ENCODE peak calls at places on chromosome 19, in seven cellular contexts. One of them, this sample, is unnamed.
A peak's percentile ranks its signal among the peaks of the same experiment; 100 is the strongest.

GRCh38 chr19:46493236-46494114 is 2.2 kb downstream of the PNMA8B start:
- DNase-seq in K562: no peak
- DNase-seq in GM12878: no peak
- DNase-seq in HCT116: no peak
- DNase-seq in SK-N-SH: peak; percentile 23
- DNase-seq in HepG2: no peak
- DNase-seq in H1: peak; percentile 74
- DNase-seq in this sample: no peak

GRCh38 chr19:42252365-42253244 is 2.3 kb downstream of the ERF start:
- DNase-seq in K562: no peak
- DNase-seq in GM12878: no peak
- DNase-seq in HCT116: no peak
- DNase-seq in SK-N-SH: peak; percentile 53
- DNase-seq in HepG2: no peak
- DNase-seq in H1: no peak
- DNase-seq in this sample: no peak

GRCh38 chr19:38784224-38784623 is 4.8 kb upstream of the LGALS7B start:
- DNase-seq in K562: no peak
- DNase-seq in GM12878: no peak
- DNase-seq in HCT116: no peak
- DNase-seq in SK-N-SH: no peak
- DNase-seq in HepG2: peak; percentile 63
- DNase-seq in H1: no peak
- DNase-seq in this sample: no peak

GRCh38 chr19:35037716-35038622 is 3.6 kb upstream of the HPN start:
- DNase-seq in K562: no peak
- DNase-seq in GM12878: peak; percentile 30
- DNase-seq in HCT116: no peak
- DNase-seq in SK-N-SH: peak; percentile 42
- DNase-seq in HepG2: no peak
- DNase-seq in H1: no peak
- DNase-seq in this sample: no peak

GRCh38 chr19:2266183-2266993 is 10.2 kb upstream of the JSRP1 start:
- DNase-seq in K562: peak; percentile 69
- DNase-seq in GM12878: peak; percentile 54
- DNase-seq in HCT116: no peak
- DNase-seq in SK-N-SH: peak; percentile 46
- DNase-seq in HepG2: peak; percentile 58
- DNase-seq in H1: no peak
- DNase-seq in this sample: no peak

GRCh38 chr19:16527971-16528521 is 14.2 kb downstream of the CHERP start:
- DNase-seq in K562: peak; percentile 41
- DNase-seq in GM12878: no peak
- DNase-seq in HCT116: no peak
- DNase-seq in SK-N-SH: peak; percentile 61
- DNase-seq in HepG2: no peak
- DNase-seq in H1: peak; percentile 70
- DNase-seq in this sample: peak; percentile 22

GRCh38 chr19:5952193-5953033 is 25.5 kb downstream of the RANBP3 start:
- DNase-seq in K562: no peak
- DNase-seq in GM12878: no peak
- DNase-seq in HCT116: no peak
- DNase-seq in SK-N-SH: peak; percentile 53
- DNase-seq in HepG2: no peak
- DNase-seq in H1: no peak
- DNase-seq in this sample: no peak

GRCh38 chr19:38095411-38096308 is 128.4 kb downstream of the DPF1 start:
- DNase-seq in K562: peak; percentile 73
- DNase-seq in GM12878: peak; percentile 17
- DNase-seq in HCT116: peak; percentile 40
- DNase-seq in SK-N-SH: peak; percentile 74
- DNase-seq in HepG2: peak; percentile 46
- DNase-seq in H1: peak; percentile 85
- DNase-seq in this sample: peak; percentile 77

GRCh38 chr19:15372891-15373301 is 6.7 kb downstream of the AKAP8 start:
- DNase-seq in K562: no peak
- DNase-seq in GM12878: no peak
- DNase-seq in HCT116: no peak
- DNase-seq in SK-N-SH: peak; percentile 21
- DNase-seq in HepG2: no peak
- DNase-seq in H1: no peak
- DNase-seq in this sample: no peak

GRCh38 chr19:15463865-15464371 is 426 bp downstream of the RASAL3 start:
- DNase-seq in K562: no peak
- DNase-seq in GM12878: no peak
- DNase-seq in HCT116: no peak
- DNase-seq in SK-N-SH: no peak
- DNase-seq in HepG2: no peak
- DNase-seq in H1: no peak
- DNase-seq in this sample: no peak

GRCh38 chr19:5387472-5387871 is 46.9 kb upstream of the PTPRS start:
- DNase-seq in K562: no peak
- DNase-seq in GM12878: no peak
- DNase-seq in HCT116: no peak
- DNase-seq in SK-N-SH: no peak
- DNase-seq in HepG2: no peak
- DNase-seq in H1: no peak
- DNase-seq in this sample: no peak

GRCh38 chr19:34851277-34851804 is 75.4 kb upstream of the ZNF30 start:
- DNase-seq in K562: no peak
- DNase-seq in GM12878: no peak
- DNase-seq in HCT116: peak; percentile 18
- DNase-seq in SK-N-SH: no peak
- DNase-seq in HepG2: peak; percentile 32
- DNase-seq in H1: no peak
- DNase-seq in this sample: peak; percentile 19

GRCh38 chr19:7545295-7545694 is 9.8 kb downstream of the PNPLA6 start:
- DNase-seq in K562: no peak
- DNase-seq in GM12878: no peak
- DNase-seq in HCT116: no peak
- DNase-seq in SK-N-SH: no peak
- DNase-seq in HepG2: no peak
- DNase-seq in H1: no peak
- DNase-seq in this sample: no peak

GRCh38 chr19:36140289-36141038 is 598 bp downstream of the CAPNS1 start:
- DNase-seq in K562: peak; percentile 87
- DNase-seq in GM12878: no peak
- DNase-seq in HCT116: no peak
- DNase-seq in SK-N-SH: peak; percentile 88
- DNase-seq in HepG2: peak; percentile 53
- DNase-seq in H1: peak; percentile 72
- DNase-seq in this sample: peak; percentile 71

GRCh38 chr19:49344516-49345423 is 9.6 kb downstream of the CD37 start:
- DNase-seq in K562: no peak
- DNase-seq in GM12878: no peak
- DNase-seq in HCT116: no peak
- DNase-seq in SK-N-SH: no peak
- DNase-seq in HepG2: no peak
- DNase-seq in H1: no peak
- DNase-seq in this sample: no peak

GRCh38 chr19:49340865-49341718 is 5.9 kb downstream of the CD37 start:
- DNase-seq in K562: no peak
- DNase-seq in GM12878: no peak
- DNase-seq in HCT116: no peak
- DNase-seq in SK-N-SH: no peak
- DNase-seq in HepG2: no peak
- DNase-seq in H1: no peak
- DNase-seq in this sample: no peak

GRCh38 chr19:49340069-49340864 is 5.1 kb downstream of the CD37 start:
- DNase-seq in K562: peak; percentile 87
- DNase-seq in GM12878: peak; percentile 93
- DNase-seq in HCT116: no peak
- DNase-seq in SK-N-SH: no peak
- DNase-seq in HepG2: peak; percentile 78
- DNase-seq in H1: peak; percentile 75
- DNase-seq in this sample: peak; percentile 68

GRCh38 chr19:49343127-49343526 is 7.9 kb downstream of the CD37 start:
- DNase-seq in K562: no peak
- DNase-seq in GM12878: no peak
- DNase-seq in HCT116: no peak
- DNase-seq in SK-N-SH: no peak
- DNase-seq in HepG2: no peak
- DNase-seq in H1: no peak
- DNase-seq in this sample: no peak

GRCh38 chr19:49342291-49342721 is 7.1 kb downstream of the CD37 start:
- DNase-seq in K562: no peak
- DNase-seq in GM12878: no peak
- DNase-seq in HCT116: no peak
- DNase-seq in SK-N-SH: no peak
- DNase-seq in HepG2: no peak
- DNase-seq in H1: no peak
- DNase-seq in this sample: no peak
- TF ChIP-seq JUND in K562: no peak
- TF ChIP-seq JUND in GM12878: no peak
- TF ChIP-seq JUND in HCT116: no peak
- TF ChIP-seq JUND in SK-N-SH: no peak
- TF ChIP-seq JUND in HepG2: no peak
- TF ChIP-seq JUND in H1: no peak
- TF ChIP-seq JUND in this sample: no peak

GRCh38 chr19:3510727-3511126 is 4.6 kb downstream of the FZR1 start:
- DNase-seq in K562: no peak
- DNase-seq in GM12878: no peak
- DNase-seq in HCT116: no peak
- DNase-seq in SK-N-SH: no peak
- DNase-seq in HepG2: no peak
- DNase-seq in H1: no peak
- DNase-seq in this sample: no peak

GRCh38 chr19:3511506-3512251 is 5.6 kb downstream of the FZR1 start:
- DNase-seq in K562: no peak
- DNase-seq in GM12878: no peak
- DNase-seq in HCT116: no peak
- DNase-seq in SK-N-SH: no peak
- DNase-seq in HepG2: no peak
- DNase-seq in H1: no peak
- DNase-seq in this sample: no peak

GRCh38 chr19:3507371-3508120 is 1.4 kb downstream of the FZR1 start:
- DNase-seq in K562: peak; percentile 37
- DNase-seq in GM12878: no peak
- DNase-seq in HCT116: no peak
- DNase-seq in SK-N-SH: peak; percentile 55
- DNase-seq in HepG2: peak; percentile 74
- DNase-seq in H1: peak; percentile 75
- DNase-seq in this sample: no peak

GRCh38 chr19:3508771-3509535 is 2.8 kb downstream of the FZR1 start:
- DNase-seq in K562: no peak
- DNase-seq in GM12878: no peak
- DNase-seq in HCT116: no peak
- DNase-seq in SK-N-SH: no peak
- DNase-seq in HepG2: no peak
- DNase-seq in H1: no peak
- DNase-seq in this sample: no peak

DNA sequence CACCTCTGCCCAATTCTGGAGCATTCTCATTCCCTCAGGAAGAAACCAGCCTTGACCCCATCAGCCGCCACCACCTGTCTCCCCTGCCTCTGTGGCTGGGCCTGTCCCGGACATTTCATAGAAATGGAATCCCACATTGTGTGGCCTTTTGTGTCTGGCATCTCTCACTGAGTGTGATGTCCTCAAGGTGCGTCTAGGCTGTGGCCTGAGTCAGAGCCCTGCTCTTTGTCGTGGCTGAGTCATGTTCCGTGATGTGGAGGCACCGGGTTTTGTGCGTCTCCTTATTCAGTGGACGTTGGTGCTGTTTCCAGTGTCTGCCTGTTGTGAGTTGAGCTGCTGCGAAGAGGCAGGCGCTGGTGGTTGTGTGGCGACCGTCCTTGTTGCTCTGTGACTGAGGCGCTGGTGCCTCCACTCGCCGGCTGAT is 3.5 kb downstream of the FZR1 start:
- DNase-seq in K562: no peak
- DNase-seq in GM12878: no peak
- DNase-seq in HCT116: no peak
- DNase-seq in SK-N-SH: no peak
- DNase-seq in HepG2: no peak
- DNase-seq in H1: no peak
- DNase-seq in this sample: no peak
- TF ChIP-seq JUND in K562: no peak
- TF ChIP-seq JUND in GM12878: no peak
- TF ChIP-seq JUND in HCT116: no peak
- TF ChIP-seq JUND in SK-N-SH: no peak
- TF ChIP-seq JUND in HepG2: no peak
- TF ChIP-seq JUND in H1: no peak
- TF ChIP-seq JUND in this sample: no peak

DNA sequence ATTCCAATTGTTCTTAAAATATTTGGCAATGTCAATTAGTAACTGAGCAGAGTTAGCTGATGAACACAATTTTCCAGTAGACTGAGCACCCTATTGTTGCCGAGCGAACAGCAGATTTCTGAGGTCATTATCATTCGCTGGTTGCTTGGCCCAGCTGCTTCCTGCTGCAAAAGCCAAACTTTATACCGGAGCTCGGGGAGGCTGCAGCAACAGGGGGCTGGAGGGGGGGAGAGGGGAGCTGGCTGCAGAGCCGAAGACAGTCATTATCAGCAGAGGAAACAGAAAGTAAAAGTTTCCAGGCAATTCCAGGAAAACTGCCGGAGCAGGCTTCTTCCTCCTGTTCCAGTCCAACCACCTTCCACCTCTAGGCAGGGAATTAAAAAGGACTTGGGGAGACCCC is 77.9 kb downstream of the ZNF536 start:
- DNase-seq in K562: no peak
- DNase-seq in GM12878: no peak
- DNase-seq in HCT116: no peak
- DNase-seq in SK-N-SH: peak; percentile 84
- DNase-seq in HepG2: no peak
- DNase-seq in H1: no peak
- DNase-seq in this sample: no peak
- TF ChIP-seq JUND in K562: no peak
- TF ChIP-seq JUND in GM12878: no peak
- TF ChIP-seq JUND in HCT116: no peak
- TF ChIP-seq JUND in SK-N-SH: no peak
- TF ChIP-seq JUND in HepG2: no peak
- TF ChIP-seq JUND in H1: no peak
- TF ChIP-seq JUND in this sample: no peak

DNA sequence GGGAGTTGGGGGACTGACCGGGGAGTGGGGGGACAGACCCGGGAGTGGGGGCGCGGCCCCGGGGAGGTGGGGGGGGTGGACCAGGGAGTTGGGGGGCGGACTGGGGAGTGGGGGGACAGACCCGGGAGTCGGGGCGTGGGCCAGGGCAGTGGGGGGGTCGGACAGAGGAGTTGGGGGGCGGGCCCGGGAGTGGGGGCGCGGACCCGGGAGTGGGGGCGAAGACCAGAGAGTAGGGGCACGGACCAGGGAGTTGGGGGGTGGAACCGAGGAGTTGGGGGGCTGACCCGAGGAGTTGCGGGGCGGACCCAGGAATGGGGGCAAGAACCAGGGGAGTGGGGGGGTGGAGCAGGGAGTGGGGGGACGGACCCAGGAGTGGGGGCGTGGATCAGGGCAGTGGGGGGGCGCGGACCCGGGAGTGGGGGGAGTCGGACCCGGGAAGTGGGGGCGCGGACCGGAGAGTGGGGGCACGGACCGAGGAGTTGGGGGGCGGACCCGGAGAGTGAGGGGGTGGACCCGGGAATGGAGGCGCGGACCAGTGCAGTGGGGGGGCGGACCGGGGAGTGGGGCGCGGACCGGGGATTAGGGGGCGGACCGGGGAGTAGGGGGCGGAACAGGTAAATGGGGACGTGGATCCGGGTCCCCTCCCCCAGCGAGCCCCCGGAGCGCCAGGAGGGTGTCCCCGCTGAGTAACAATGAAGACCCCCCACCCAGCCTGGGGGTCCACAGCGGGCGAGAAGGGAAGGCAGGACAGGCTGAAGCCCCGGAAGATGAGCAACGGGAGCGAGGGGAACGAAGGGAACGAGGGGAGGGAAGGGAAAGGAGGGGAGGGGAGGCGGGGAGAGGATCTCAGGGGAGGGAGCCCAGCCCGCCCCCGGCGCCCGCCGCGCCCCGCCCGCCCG is 589 bp downstream of the R3HDM4 start:
- DNase-seq in K562: peak; percentile 79
- DNase-seq in GM12878: no peak
- DNase-seq in HCT116: no peak
- DNase-seq in SK-N-SH: no peak
- DNase-seq in HepG2: no peak
- DNase-seq in H1: no peak
- DNase-seq in this sample: no peak
- TF ChIP-seq JUND in K562: no peak
- TF ChIP-seq JUND in GM12878: no peak
- TF ChIP-seq JUND in HCT116: no peak
- TF ChIP-seq JUND in SK-N-SH: no peak
- TF ChIP-seq JUND in HepG2: no peak
- TF ChIP-seq JUND in H1: no peak
- TF ChIP-seq JUND in this sample: no peak